ENCODE peak calls at places on chromosomes 2 and 18, in seven cellular contexts. B is activated CD4-positive, alpha-beta T cell treated with anti-CD3 and anti-CD28 coated beads, Interleukin-2, amount 50 U/mL, for 48 hours; I is activated T-cell treated with anti-CD3 and anti-CD28 coated beads, Interleukin-2, amount 50 U/mL, for 72 hours; W is stimulated activated CD8-positive, alpha-beta memory T cell treated with anti-CD3 and anti-CD28 coated beads, Interleukin-15, amount 100 ng/mL, for 1 hour; M is naive thymus-derived CD8-positive, alpha-beta T cell; U is neuronal stem cell; O is hippocampal formation. Q is an unnamed sample.

GRCh38 chr2:68784849-68785248 is 50.2 kb downstream of the ARHGAP25 start:
- DNase-seq in M (no peak), O (no peak), U (no peak), W (no peak), B (no peak), I (no peak), Q (no peak)

GRCh38 chr18:22177496-22177866 is 8.1 kb downstream of the GATA6 start:
- DNase-seq in I (no peak), O (no peak), U (no peak), W (no peak), B (no peak), M (no peak), Q (no peak)

GRCh38 chr2:228786932-228787331 is 484.2 kb downstream of the PID1 start:
- DNase-seq in I (no peak), M (no peak), U (no peak), B (no peak), W (no peak), O (no peak), Q (no peak)

GRCh38 chr18:36378194-36378593 is 80.7 kb downstream of the FHOD3 start:
- DNase-seq in W (no peak), I (no peak), B (no peak), U (no peak), M (no peak), O (no peak), Q (no peak)

GRCh38 chr18:42137671-42138375 is 182.8 kb downstream of the PIK3C3 start:
- DNase-seq in W (no peak), O (no peak), B (no peak), M (no peak), U (no peak), I (no peak), Q (no peak)

GRCh38 chr18:31424383-31424988 is 23.1 kb upstream of the DSG3 start:
- DNase-seq in I (peak; percentile 10), B (peak; percentile 9), O (no peak), U (peak; percentile 56), M (no peak), W (no peak), Q (no peak)

GRCh38 chr2:8435608-8436007 is 246.2 kb upstream of the ID2 start:
- DNase-seq in M (no peak), O (no peak), W (no peak), U (no peak), B (no peak), I (no peak), Q (no peak)

GRCh38 chr2:128591841-128592822 is 273.5 kb upstream of the HS6ST1 start:
- DNase-seq in B (no peak), M (no peak), W (no peak), O (no peak), U (no peak), I (no peak), Q (no peak)

GRCh38 chr2:237472909-237473308 is 14.1 kb upstream of the MLPH start:
- DNase-seq in O (no peak), M (no peak), W (no peak), B (no peak), I (no peak), U (no peak), Q (no peak)

GRCh38 chr2:58304843-58305242 is 63.7 kb upstream of the FANCL start:
- DNase-seq in I (no peak), W (no peak), O (no peak), M (no peak), B (no peak), U (no peak), Q (no peak)

GRCh38 chr2:119263025-119263424 is 39.4 kb downstream of the STEAP3 start:
- DNase-seq in M (no peak), O (no peak), B (no peak), U (no peak), I (no peak), W (no peak), Q (no peak)

GRCh38 chr18:21741511-21742322 is 1.1 kb downstream of the MIB1 start:
- DNase-seq in U (peak; percentile 21), B (peak; percentile 39), M (peak; percentile 12), I (peak; percentile 44), O (no peak), W (no peak), Q (no peak)

GRCh38 chr2:24354382-24354781 is 6.0 kb downstream of the ITSN2 start:
- DNase-seq in U (no peak), B (no peak), M (no peak), I (no peak), W (no peak), O (no peak), Q (no peak)

GRCh38 chr2:134716716-134717585 is 1.8 kb downstream of the TMEM163 start:
- DNase-seq in B (no peak), U (no peak), I (no peak), O (peak; percentile 18), M (no peak), W (no peak), Q (no peak)

GRCh38 chr2:222232846-222233245 is 66.0 kb downstream of the PAX3 start:
- DNase-seq in M (no peak), O (no peak), B (no peak), I (no peak), U (no peak), W (no peak), Q (no peak)

GRCh38 chr2:11129598-11130449 is 25.4 kb upstream of the SLC66A3 start:
- DNase-seq in O (peak; percentile 6), W (peak; percentile 56), I (peak; percentile 85), U (peak; percentile 76), B (peak; percentile 82), M (peak; percentile 74), Q (peak; percentile 47)

GRCh38 chr18:62605685-62606084 is 82.9 kb downstream of the ZCCHC2 start:
- DNase-seq in B (no peak), O (no peak), I (no peak), U (no peak), W (no peak), M (no peak), Q (no peak)

GRCh38 chr2:201798252-201798918 is 8.0 kb upstream of the CDK15 start:
- DNase-seq in B (no peak), O (no peak), I (no peak), U (no peak), W (no peak), M (no peak), Q (no peak)

GRCh38 chr18:74066018-74066417 is 81.6 kb downstream of the FBXO15 start:
- DNase-seq in O (no peak), I (peak; percentile 48), U (no peak), B (peak; percentile 14), M (no peak), W (no peak), Q (no peak)

GRCh38 chr2:240162531-240162930 is 22.1 kb upstream of the OTOS start:
- DNase-seq in M (no peak), W (no peak), I (no peak), U (no peak), B (no peak), O (no peak), Q (no peak)

GRCh38 chr18:67417864-67418523 is 98.5 kb downstream of the DSEL start:
- DNase-seq in B (no peak), I (peak; percentile 12), M (no peak), O (peak; percentile 5), W (no peak), U (no peak), Q (no peak)

GRCh38 chr2:113979172-113980128 is 89.6 kb downstream of the ACTR3 start:
- DNase-seq in U (no peak), B (peak; percentile 72), M (peak; percentile 9), O (no peak), W (no peak), I (peak; percentile 64), Q (no peak)

GRCh38 chr2:227853765-227854271 is 17.6 kb upstream of the DAW1 start:
- DNase-seq in W (no peak), M (no peak), O (no peak), U (no peak), B (no peak), I (no peak), Q (no peak)

GRCh38 chr2:152298754-152299153 is 36.2 kb upstream of the FMNL2 start:
- DNase-seq in O (no peak), M (no peak), U (no peak), W (no peak), B (no peak), I (no peak), Q (no peak)

GRCh38 chr2:192437653-192438052 is 242.9 kb upstream of the TMEFF2 start:
- DNase-seq in O (no peak), B (no peak), U (no peak), I (no peak), M (no peak), W (no peak), Q (no peak)

GRCh38 chr18:55007582-55007981 is 48.3 kb upstream of the CCDC68 start:
- DNase-seq in O (no peak), I (no peak), W (no peak), U (no peak), B (no peak), M (no peak), Q (no peak)

GRCh38 chr2:65436169-65436824 is 3.9 kb upstream of the SPRED2 start:
- DNase-seq in I (peak; percentile 29), W (no peak), O (peak; percentile 74), B (peak; percentile 36), M (peak; percentile 12), U (peak; percentile 73), Q (peak; percentile 92)

GRCh38 chr2:107072150-107072940 is 186.4 kb upstream of the ST6GAL2 start:
- DNase-seq in B (no peak), W (no peak), I (no peak), O (no peak), U (no peak), M (no peak), Q (no peak)

GRCh38 chr2:218169757-218170546 is 3.2 kb upstream of the CXCR1 start:
- DNase-seq in M (no peak), I (no peak), U (no peak), W (no peak), B (no peak), O (no peak), Q (no peak)

GRCh38 chr18:46211816-46212215 is 107.6 kb downstream of the HAUS1 start:
- DNase-seq in I (no peak), W (no peak), U (no peak), O (no peak), M (no peak), B (no peak), Q (no peak)

GRCh38 chr18:42025974-42026625 is 71.1 kb downstream of the PIK3C3 start:
- DNase-seq in O (no peak), B (no peak), U (no peak), M (no peak), I (no peak), W (no peak), Q (no peak)

GRCh38 chr2:58845011-58845410 is 603.9 kb upstream of the FANCL start:
- DNase-seq in B (no peak), U (no peak), W (no peak), O (no peak), M (no peak), I (no peak), Q (no peak)

GRCh38 chr2:169509230-169509917 is at the start of gene KLHL41:
- DNase-seq in O (no peak), W (no peak), M (no peak), I (no peak), U (no peak), B (no peak), Q (no peak)

Q was measured in caudate nucleus.